ENCODE peak calls at places on chromosomes 11 and 22, in ten cellular contexts. J, O, L, I, K, W, Y, H, B and X are unnamed samples.
A peak's percentile ranks its signal among the peaks of the same experiment; 100 is the strongest.

GRCh38 chr11:35207471-35208403 is 68.8 kb downstream of the CD44 start:
- DNase-seq in H (no peak), I (no peak), O (no peak), Y (no peak), K (no peak), W (no peak), B (no peak), J (no peak), L (no peak), X (no peak)

GRCh38 chr22:42796081-42796480 is 61.0 kb downstream of the ARFGAP3 start:
- DNase-seq in O (no peak), K (no peak), J (no peak), Y (no peak), H (peak; percentile 83), L (no peak), W (no peak), I (no peak), B (no peak), X (no peak)

GRCh38 chr22:25202290-25202921 is 2.7 kb downstream of the CRYBB3 start:
- DNase-seq in K (peak; percentile 41), I (peak; percentile 62), L (peak; percentile 29), H (no peak), W (no peak), B (peak; percentile 51), O (peak; percentile 27), Y (peak; percentile 59), J (no peak), X (peak; percentile 62)

GRCh38 chr22:26681395-26681821 is 24.0 kb downstream of the MIAT start:
- DNase-seq in H (no peak), B (no peak), J (no peak), W (no peak), O (no peak), I (no peak), L (no peak), Y (no peak), K (no peak), X (no peak)

GRCh38 chr11:115716080-115716479 is 211.9 kb upstream of the CADM1 start:
- DNase-seq in B (no peak), O (no peak), Y (no peak), I (no peak), W (peak; percentile 39), L (no peak), H (no peak), J (no peak), K (no peak), X (no peak)

GRCh38 chr22:30254307-30254706 is 7.7 kb upstream of the LIF start:
- DNase-seq in O (no peak), J (no peak), L (no peak), B (no peak), Y (no peak), W (no peak), K (no peak), H (no peak), I (no peak), X (no peak)

GRCh38 chr22:45265546-45265945 is 19.2 kb upstream of the UPK3A start:
- DNase-seq in K (no peak), B (no peak), O (no peak), I (no peak), W (no peak), Y (no peak), J (no peak), L (no peak), H (no peak), X (peak; percentile 44)

GRCh38 chr11:101862410-101863233 is 52.2 kb upstream of the CEP126 start:
- DNase-seq in J (no peak), H (no peak), L (peak; percentile 67), K (no peak), Y (peak; percentile 76), W (no peak), O (no peak), B (peak; percentile 15), I (no peak), X (peak; percentile 31)

GRCh38 chr22:33652596-33652995 is 267.7 kb downstream of the LARGE1 start:
- DNase-seq in K (no peak), I (no peak), O (no peak), L (no peak), J (no peak), W (no peak), H (no peak), B (no peak), Y (peak; percentile 72), X (no peak)

GRCh38 chr22:29798801-29799200 is 31.6 kb downstream of the UQCR10 start:
- DNase-seq in Y (no peak), H (no peak), K (peak; percentile 46), J (no peak), B (no peak), I (no peak), W (no peak), L (no peak), O (no peak), X (no peak)

GRCh38 chr22:39264344-39265116 is 19.7 kb upstream of the PDGFB start:
- DNase-seq in H (peak; percentile 91), J (peak; percentile 65), I (peak; percentile 60), B (peak; percentile 79), O (no peak), W (peak; percentile 80), Y (no peak), K (no peak), L (no peak), X (peak; percentile 75)

GRCh38 chr22:49334976-49335375 is 492.7 kb downstream of the BRD1 start:
- DNase-seq in H (no peak), K (no peak), O (no peak), L (no peak), B (no peak), W (no peak), I (no peak), Y (no peak), J (no peak), X (no peak)

GRCh38 chr22:36548606-36549005 is 19.6 kb upstream of the EIF3D start:
- DNase-seq in K (no peak), I (no peak), B (no peak), Y (no peak), L (no peak), W (no peak), O (no peak), H (no peak), J (peak; percentile 40), X (peak; percentile 15)

GRCh38 chr11:90113541-90113940 is 20.9 kb upstream of the NAALAD2 start:
- DNase-seq in B (no peak), J (no peak), L (no peak), H (no peak), K (no peak), I (no peak), O (no peak), W (no peak), Y (no peak), X (peak; percentile 31)

GRCh38 chr22:50507991-50508884 is at the start of gene NCAPH2:
- DNase-seq in H (peak; percentile 99), L (peak; percentile 94), I (peak; percentile 92), B (peak; percentile 96), Y (peak; percentile 89), O (peak; percentile 98), J (peak; percentile 96), W (peak; percentile 98), K (peak; percentile 95), X (peak; percentile 95)
- TF ChIP-seq POLR2A in H (no peak), L (peak; percentile 44), I (peak; percentile 84), B (peak; percentile 73), Y (peak; percentile 87), O (peak; percentile 71), J (no peak), W (peak; percentile 70), K (peak; percentile 79), X (peak; percentile 70)

DNA sequence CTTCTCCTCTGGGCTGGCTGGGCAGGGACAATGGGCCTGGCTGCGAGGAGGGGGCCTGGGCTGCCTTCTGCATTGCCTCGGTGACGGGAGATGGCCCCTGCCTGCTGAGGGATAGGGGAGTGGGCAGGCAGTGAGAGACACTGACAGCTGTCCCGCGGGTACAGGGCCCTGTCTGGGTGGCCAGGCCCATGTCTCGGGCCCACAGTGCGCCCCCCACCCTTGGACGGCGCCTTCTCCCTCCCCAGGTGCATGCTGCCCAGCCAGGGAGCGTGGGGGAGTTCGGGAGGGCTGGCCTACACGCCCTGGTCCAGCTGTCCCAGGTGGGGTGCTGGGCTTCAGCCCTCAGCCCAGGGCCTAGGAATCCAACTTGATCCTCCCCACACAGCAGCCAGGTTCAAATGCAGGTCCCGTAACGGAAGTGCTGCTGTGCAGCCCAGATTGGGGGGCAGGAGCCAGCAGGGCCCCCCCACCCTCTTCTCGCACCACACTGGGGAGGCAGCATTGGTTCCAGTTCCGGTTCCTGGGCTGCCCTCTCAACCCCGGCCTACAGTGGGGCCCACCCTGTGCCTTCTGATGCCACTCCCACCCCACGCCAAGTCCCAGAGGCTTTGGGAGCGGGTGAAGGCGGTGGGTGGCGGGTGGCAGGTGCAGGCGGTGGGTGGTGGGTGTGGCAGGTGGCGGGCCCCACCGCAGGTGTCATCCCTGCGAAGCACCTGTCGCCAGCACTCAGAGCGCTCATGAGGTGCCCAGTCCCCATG is 7.3 kb upstream of the TSSC4 start:
- DNase-seq in J (no peak), B (no peak), I (no peak), O (no peak), W (no peak), K (no peak), L (no peak), Y (no peak), H (no peak), X (no peak)
- H3K4me3 ChIP-seq in J (no peak overlapping the region), B (no peak overlapping the region), I (no peak overlapping the region), O (no peak overlapping the region), W (no peak overlapping the region), K (no peak overlapping the region), L (no peak overlapping the region), Y (no peak overlapping the region), H (no peak overlapping the region), X (no peak overlapping the region)

GRCh38 chr11:60130496-60130895 is 42.0 kb downstream of the MS4A2 start:
- DNase-seq in K (peak; percentile 9), O (no peak), B (peak; percentile 65), I (no peak), L (peak; percentile 47), J (no peak), Y (peak; percentile 55), W (no peak), H (no peak), X (peak; percentile 87)
- TF ChIP-seq CTCF in K (no peak), O (no peak), B (peak; percentile 60), I (no peak), L (peak; percentile 50), J (peak; percentile 11), Y (peak; percentile 81), W (no peak), H (no peak), X (peak; percentile 60)

DNA sequence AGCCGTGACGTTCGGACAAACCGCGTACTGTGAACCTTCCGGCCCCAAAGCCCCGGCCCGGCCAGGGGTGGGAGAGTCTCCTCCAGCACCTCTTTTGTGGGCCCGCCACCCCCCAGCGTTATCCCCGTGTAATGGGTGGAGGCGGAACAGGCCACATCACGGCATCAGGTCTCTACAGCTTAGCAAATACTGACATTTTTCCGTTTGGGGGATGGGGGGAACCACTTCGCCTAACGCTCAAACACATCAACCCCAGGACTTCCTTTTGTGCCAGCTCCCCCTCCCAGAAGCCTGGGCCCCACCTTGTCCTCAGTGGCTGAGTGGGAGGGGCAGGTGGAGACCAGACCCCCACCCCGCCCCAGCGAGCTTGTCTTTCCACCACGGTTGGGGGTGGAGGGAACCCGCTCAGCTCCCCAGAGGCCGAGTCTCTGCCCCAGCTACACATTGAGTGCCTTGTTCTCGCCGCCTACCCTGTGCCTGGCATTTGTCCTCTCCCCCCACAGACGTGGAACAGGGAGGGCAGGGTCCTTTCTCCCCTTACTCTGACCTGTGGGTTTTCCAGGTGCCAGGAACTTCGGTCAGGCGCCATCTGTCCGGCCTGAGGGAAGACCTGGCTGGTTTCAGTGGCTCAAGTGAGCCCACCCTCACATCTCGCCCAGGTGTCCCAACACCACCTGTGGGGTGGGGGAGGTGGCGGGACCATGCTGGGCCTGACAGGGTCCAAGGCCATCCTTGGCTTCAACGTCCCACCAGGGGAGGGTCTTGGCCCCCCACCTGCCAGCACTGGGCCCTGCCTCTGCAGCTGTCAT is 29.6 kb downstream of the SBF1 start:
- DNase-seq in Y (no peak), W (no peak), B (no peak), L (no peak), I (no peak), O (no peak), J (peak; percentile 25), H (no peak), K (no peak), X (no peak)
- TF ChIP-seq POLR2A in Y (no peak), W (no peak), B (no peak), L (no peak), I (no peak), O (no peak), J (no peak), H (no peak), K (no peak), X (no peak)